ENCODE peak calls at places on chromosome X, in five cellular contexts. S, G, W, J and Z are unnamed samples.

GRCh38 chrX:15245896-15246295 is 24.0 kb downstream of the ASB9 start:
- DNase-seq in S (no peak), G (no peak), W (no peak), J (no peak), Z (no peak)

GRCh38 chrX:105461013-105461412 is 240.5 kb upstream of the TEX13A start:
- DNase-seq in S (no peak), G (no peak), W (no peak), J (no peak), Z (no peak)

GRCh38 chrX:13180807-13181206 is 136.4 kb upstream of the FAM9C start:
- DNase-seq in S (no peak), G (no peak), W (no peak), J (no peak), Z (no peak)

GRCh38 chrX:123830309-123830708 is 29.5 kb upstream of the XIAP start:
- DNase-seq in S (peak), G (no peak), W (peak), J (no peak), Z (no peak)

GRCh38 chrX:17616936-17617335 is 120.4 kb upstream of the SCML1 start:
- DNase-seq in S (no peak), G (no peak), W (no peak), J (no peak), Z (no peak)

GRCh38 chrX:29478336-29479069 is 736.9 kb upstream of the MAGEB2 start:
- DNase-seq in S (peak), G (no peak), W (no peak), J (no peak), Z (no peak)

GRCh38 chrX:150199803-150200202 is 163.3 kb upstream of the MAMLD1 start:
- DNase-seq in S (no peak), G (no peak), W (no peak), J (no peak), Z (no peak)

GRCh38 chrX:54817220-54817820 is 9.8 kb downstream of the MAGED2 start:
- DNase-seq in S (peak), G (no peak), W (no peak), J (no peak), Z (no peak)

GRCh38 chrX:1059576-1060561 is 152.6 kb downstream of the CRLF2 start:
- DNase-seq in S (no peak), G (no peak), W (peak), J (no peak), Z (no peak)

GRCh38 chrX:20742106-20742505 is 475.4 kb upstream of the RPS6KA3 start:
- DNase-seq in S (no peak), G (no peak), W (no peak), J (no peak), Z (no peak)

DNA sequence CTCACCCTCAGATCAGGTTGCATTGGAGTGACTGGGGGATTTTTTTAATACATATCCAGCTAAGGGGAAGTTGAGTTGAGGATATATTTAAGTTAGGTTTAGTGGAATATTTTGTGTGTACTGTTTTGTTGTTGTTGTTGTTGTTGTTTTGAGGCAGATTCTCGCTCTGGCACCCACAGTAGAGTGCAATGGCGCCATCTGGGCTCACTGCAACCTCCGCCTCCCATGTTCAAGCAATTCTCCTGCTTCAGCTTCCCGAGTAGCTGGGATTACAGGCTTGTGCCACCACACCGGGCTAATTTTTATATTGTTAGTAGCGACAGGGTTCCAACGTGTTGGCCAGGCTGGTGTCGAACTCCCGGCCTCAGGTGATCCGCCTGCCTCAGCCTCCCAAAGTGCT is 38.6 kb upstream of the ATP6AP2 start:
- DNase-seq in S (no peak), G (no peak), W (no peak), J (no peak), Z (no peak)
- TF ChIP-seq CTCF in S (peak), G (no peak), W (no peak), J (no peak), Z (no peak)

GRCh38 chrX:154384284-154384892 is 5.3 kb downstream of the EMD start:
- DNase-seq in S (no peak), G (no peak), W (no peak), J (no peak), Z (no peak)
- TF ChIP-seq CTCF in S (peak), G (no peak), W (peak), J (peak), Z (no peak)

GRCh38 chrX:63421411-63421810 is 70.3 kb upstream of the SPIN4 start:
- DNase-seq in S (no peak), G (no peak), W (no peak), J (no peak), Z (no peak)
- TF ChIP-seq CTCF in S (no peak), G (no peak), W (no peak), J (no peak), Z (no peak)

GRCh38 chrX:45830343-45830742 is 629.7 kb upstream of the DIPK2B start:
- DNase-seq in S (no peak), G (no peak), W (no peak), J (no peak), Z (no peak)

GRCh38 chrX:45818913-45819312 is 618.2 kb upstream of the DIPK2B start:
- DNase-seq in S (no peak), G (no peak), W (no peak), J (no peak), Z (no peak)

GRCh38 chrX:45822124-45822523 is 621.4 kb upstream of the DIPK2B start:
- DNase-seq in S (no peak), G (no peak), W (no peak), J (no peak), Z (no peak)

DNA sequence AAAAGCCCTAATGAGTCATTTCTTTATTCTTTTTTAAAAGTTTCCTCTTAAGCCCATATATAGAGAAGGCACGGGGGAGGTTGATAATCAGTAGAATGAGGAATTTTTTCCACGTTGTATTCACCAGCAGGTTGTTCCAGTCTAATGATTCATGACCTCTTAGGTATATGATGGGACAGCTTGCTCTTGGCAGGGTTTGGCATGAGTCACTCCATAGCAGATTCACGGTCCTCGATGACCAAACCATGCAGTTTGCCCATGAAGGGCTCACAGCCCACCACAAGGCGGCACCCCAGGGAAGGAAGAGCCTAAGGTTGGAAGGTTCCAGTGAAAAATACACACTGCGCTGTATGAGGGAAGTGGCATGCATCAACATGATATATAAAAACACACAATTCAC is 623.8 kb upstream of the DIPK2B start:
- DNase-seq in S (peak), G (no peak), W (no peak), J (no peak), Z (no peak)
- TF ChIP-seq CTCF in S (peak), G (no peak), W (peak), J (no peak), Z (no peak)

DNA sequence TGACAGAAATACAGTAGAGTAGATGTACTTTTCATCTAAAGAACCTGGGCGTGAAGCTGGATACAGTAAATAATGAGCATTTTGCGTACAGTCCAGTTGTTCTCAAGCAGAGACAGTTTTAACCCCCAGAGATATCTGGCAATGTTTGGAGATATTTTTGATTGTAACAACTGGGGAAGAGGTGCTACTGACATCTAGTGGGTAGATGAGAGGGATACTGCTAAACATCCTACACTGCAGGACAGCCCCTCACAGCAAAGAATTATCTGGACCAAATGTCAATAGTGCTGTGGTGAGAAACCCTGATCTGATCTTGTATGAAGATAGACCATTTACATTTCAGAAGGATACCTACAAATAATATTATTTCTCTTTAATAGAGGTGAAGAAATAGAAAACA is 200.2 kb upstream of the FAM47A start:
- DNase-seq in S (no peak), G (no peak), W (no peak), J (no peak), Z (no peak)
- TF ChIP-seq CTCF in S (peak), G (no peak), W (peak), J (no peak), Z (no peak)